ENCODE peak calls at places on chromosomes 3 and 15, in six cellular contexts. Z is HT1080, P is breast epithelium, I is heart right ventricle, B is glomerular endothelial cell, T is Ammon's horn. H is an unnamed sample.

GRCh38 chr15:72118400-72118978 is at the start of gene SENP8:
- DNase-seq in Z (no peak), P (no peak), I (no peak), B (peak; percentile 12), T (no peak), H (no peak)

GRCh38 chr3:122691195-122691594 is 10.6 kb downstream of the PARP14 start:
- DNase-seq in Z (peak; percentile 72), P (no peak), I (no peak), B (no peak), T (no peak), H (no peak)

GRCh38 chr3:161126495-161126894 is 21.3 kb upstream of the B3GALNT1 start:
- DNase-seq in Z (no peak), P (no peak), I (no peak), B (no peak), T (no peak), H (no peak)

GRCh38 chr3:149487598-149488197 is 13.2 kb downstream of the TM4SF4 start:
- DNase-seq in Z (peak; percentile 42), P (no peak), I (no peak), B (no peak), T (no peak), H (no peak)

GRCh38 chr3:51813539-51813938 is 34.5 kb upstream of the IQCF6 start:
- DNase-seq in Z (no peak), P (no peak), I (peak; percentile 67), B (no peak), T (peak; percentile 72), H (no peak)

GRCh38 chr15:68489426-68489825 is 57.5 kb upstream of the ITGA11 start:
- DNase-seq in Z (no peak), P (no peak), I (no peak), B (no peak), T (no peak), H (no peak)

GRCh38 chr3:167228135-167228534 is 152.0 kb downstream of the ZBBX start:
- DNase-seq in Z (peak; percentile 87), P (no peak), I (no peak), B (no peak), T (no peak), H (no peak)

GRCh38 chr3:145623349-145623748 is 537.6 kb downstream of the PLOD2 start:
- DNase-seq in Z (no peak), P (no peak), I (no peak), B (no peak), T (no peak), H (no peak)

GRCh38 chr3:153232737-153233330 is 70.8 kb downstream of the RAP2B start:
- DNase-seq in Z (peak; percentile 50), P (no peak), I (no peak), B (no peak), T (no peak), H (no peak)

GRCh38 chr3:120173056-120173675 is 78.9 kb upstream of the GSK3B start:
- DNase-seq in Z (no peak), P (no peak), I (no peak), B (no peak), T (no peak), H (no peak)

GRCh38 chr3:79167651-79168416 is 600.0 kb downstream of the ROBO1 start:
- DNase-seq in Z (peak; percentile 78), P (no peak), I (no peak), B (no peak), T (no peak), H (no peak)

GRCh38 chr3:59502806-59503205 is 453.0 kb upstream of the CFAP20DC start:
- DNase-seq in Z (peak; percentile 82), P (no peak), I (no peak), B (no peak), T (no peak), H (no peak)

GRCh38 chr3:183253961-183254815 is 1.1 kb downstream of the B3GNT5 start:
- DNase-seq in Z (peak; percentile 41), P (no peak), I (peak; percentile 28), B (no peak), T (no peak), H (no peak)

GRCh38 chr3:105255351-105255750 is 111.4 kb upstream of the ALCAM start:
- DNase-seq in Z (no peak), P (no peak), I (no peak), B (no peak), T (no peak), H (no peak)

GRCh38 chr3:128568602-128569490 is 75.8 kb upstream of the GATA2 start:
- DNase-seq in Z (no peak), P (no peak), I (no peak), B (no peak), T (no peak), H (no peak)

GRCh38 chr3:32725721-32726120 is 40.7 kb downstream of the CNOT10 start:
- DNase-seq in Z (no peak), P (no peak), I (no peak), B (no peak), T (no peak), H (no peak)

GRCh38 chr3:25423780-25424179 is 4.3 kb upstream of the RARB start:
- DNase-seq in Z (peak; percentile 38), P (no peak), I (no peak), B (no peak), T (no peak), H (no peak)

GRCh38 chr3:120678331-120678845 is 3.7 kb downstream of the HGD start:
- DNase-seq in Z (peak; percentile 63), P (peak; percentile 26), I (peak; percentile 18), B (peak; percentile 72), T (peak; percentile 84), H (no peak)